ENCODE peak calls at places on chromosomes 16 and 17, in six cellular contexts. N, T, M, V, P and H are unnamed samples.

GRCh38 chr16:75486666-75487313 is 8.5 kb downstream of the CHST6 start:
- DNase-seq in N (no peak), T (no peak), M (no peak), V (no peak), P (no peak), H (no peak)

GRCh38 chr17:50199651-50200446 is 1.6 kb downstream of the COL1A1 start:
- DNase-seq in N (peak), T (peak), M (peak), V (peak), P (peak), H (peak)

GRCh38 chr16:30901201-30902069 is 5.0 kb downstream of the CTF1 start:
- DNase-seq in N (peak), T (no peak), M (no peak), V (peak), P (no peak), H (no peak)

GRCh38 chr17:19546289-19547065 is 12.8 kb downstream of the SLC47A1 start:
- DNase-seq in N (peak), T (no peak), M (no peak), V (no peak), P (no peak), H (peak)

GRCh38 chr16:1932050-1933028 is 10.7 kb downstream of the MSRB1 start:
- DNase-seq in N (peak), T (no peak), M (no peak), V (no peak), P (no peak), H (no peak)

GRCh38 chr17:14282700-14283099 is 18.2 kb upstream of the HS3ST3B1 start:
- DNase-seq in N (no peak), T (no peak), M (no peak), V (no peak), P (no peak), H (no peak)

GRCh38 chr17:57408064-57408811 is 151.9 kb downstream of the MSI2 start:
- DNase-seq in N (peak), T (no peak), M (no peak), V (peak), P (no peak), H (no peak)

GRCh38 chr17:19897901-19898300 is 30.2 kb upstream of the ULK2 start:
- DNase-seq in N (peak), T (peak), M (no peak), V (peak), P (no peak), H (no peak)

GRCh38 chr16:48408688-48409087 is 23.5 kb upstream of the SIAH1 start:
- DNase-seq in N (no peak), T (peak), M (no peak), V (peak), P (no peak), H (no peak)

GRCh38 chr17:10932938-10933337 is 95.1 kb upstream of the PIRT start:
- DNase-seq in N (no peak), T (no peak), M (no peak), V (no peak), P (no peak), H (no peak)

GRCh38 chr16:19095699-19096098 is 18.1 kb upstream of the ITPRIPL2 start:
- DNase-seq in N (peak), T (no peak), M (no peak), V (no peak), P (no peak), H (peak)

GRCh38 chr17:520447-521167 is 168.0 kb upstream of the RPH3AL start:
- DNase-seq in N (peak), T (peak), M (no peak), V (peak), P (no peak), H (no peak)

GRCh38 chr17:39110435-39111136 is 40.9 kb downstream of the PLXDC1 start:
- DNase-seq in N (no peak), T (no peak), M (no peak), V (no peak), P (no peak), H (no peak)

GRCh38 chr16:68146583-68146982 is 61.4 kb downstream of the NFATC3 start:
- DNase-seq in N (peak), T (peak), M (no peak), V (peak), P (no peak), H (peak)

GRCh38 chr17:39223907-39224777 is 1.6 kb downstream of the STAC2 start:
- DNase-seq in N (no peak), T (no peak), M (no peak), V (no peak), P (peak), H (no peak)

GRCh38 chr17:28643979-28644781 is 778 bp downstream of the BLTP2 start:
- DNase-seq in N (peak), T (peak), M (peak), V (peak), P (peak), H (peak)

GRCh38 chr17:16915752-16916556 is 56.0 kb downstream of the TNFRSF13B start:
- DNase-seq in N (peak), T (peak), M (no peak), V (peak), P (peak), H (peak)

GRCh38 chr16:89308391-89309333 is 91.2 kb downstream of the ZNF778 start:
- DNase-seq in N (peak), T (no peak), M (no peak), V (no peak), P (peak), H (peak)

GRCh38 chr17:35374766-35375344 is 1.4 kb upstream of the SLFN11 start:
- DNase-seq in N (no peak), T (no peak), M (no peak), V (no peak), P (no peak), H (no peak)

GRCh38 chr16:28131210-28131609 is 67.7 kb upstream of the GSG1L start:
- DNase-seq in N (no peak), T (no peak), M (no peak), V (no peak), P (no peak), H (no peak)

GRCh38 chr16:83118365-83118764 is 491.6 kb downstream of the CDH13 start:
- DNase-seq in N (no peak), T (peak), M (no peak), V (no peak), P (no peak), H (no peak)

GRCh38 chr17:48555616-48556533 is 11.0 kb upstream of the HOXB2 start:
- DNase-seq in N (no peak), T (peak), M (no peak), V (peak), P (no peak), H (no peak)

GRCh38 chr16:50878966-50879615 is 137.2 kb downstream of the CYLD start:
- DNase-seq in N (peak), T (no peak), M (no peak), V (no peak), P (peak), H (no peak)

GRCh38 chr16:28974007-28974436 is 556 bp upstream of the SPNS1 start:
- DNase-seq in N (peak), T (peak), M (peak), V (peak), P (peak), H (peak)

GRCh38 chr16:53449816-53450517 is 15.7 kb downstream of the RBL2 start:
- DNase-seq in N (no peak), T (no peak), M (no peak), V (no peak), P (no peak), H (no peak)

GRCh38 chr17:76957600-76958464 is 89.6 kb downstream of the MGAT5B start:
- DNase-seq in N (no peak), T (peak), M (no peak), V (no peak), P (no peak), H (peak)

GRCh38 chr16:27315333-27316037 is 1.7 kb downstream of the IL4R start:
- DNase-seq in N (peak), T (peak), M (no peak), V (peak), P (peak), H (peak)

GRCh38 chr17:41185001-41185400 is 290 bp upstream of the KRTAP4-1 start:
- DNase-seq in N (no peak), T (no peak), M (no peak), V (no peak), P (no peak), H (no peak)

GRCh38 chr17:49677933-49678847 is at the start of gene SPOP:
- DNase-seq in N (peak), T (peak), M (peak), V (peak), P (peak), H (peak)

GRCh38 chr17:3621146-3621720 is 12.0 kb upstream of the TRPV1 start:
- DNase-seq in N (no peak), T (no peak), M (no peak), V (no peak), P (no peak), H (no peak)

GRCh38 chr16:72666267-72666666 is 381.7 kb downstream of the ZFHX3 start:
- DNase-seq in N (no peak), T (peak), M (no peak), V (peak), P (no peak), H (no peak)

GRCh38 chr17:40427002-40427491 is 9.4 kb upstream of the TOP2A start:
- DNase-seq in N (no peak), T (no peak), M (no peak), V (no peak), P (peak), H (no peak)

GRCh38 chr17:30161601-30162000 is 45.0 kb downstream of the NSRP1 start:
- DNase-seq in N (no peak), T (peak), M (no peak), V (no peak), P (no peak), H (no peak)

GRCh38 chr17:30164531-30164930 is 47.9 kb downstream of the NSRP1 start:
- DNase-seq in N (no peak), T (no peak), M (no peak), V (no peak), P (no peak), H (no peak)

GRCh38 chr17:30160419-30161172 is 44.0 kb downstream of the NSRP1 start:
- DNase-seq in N (no peak), T (peak), M (no peak), V (no peak), P (no peak), H (no peak)

GRCh38 chr17:30155389-30155788 is 38.8 kb downstream of the NSRP1 start:
- DNase-seq in N (no peak), T (no peak), M (no peak), V (no peak), P (no peak), H (no peak)

DNA sequence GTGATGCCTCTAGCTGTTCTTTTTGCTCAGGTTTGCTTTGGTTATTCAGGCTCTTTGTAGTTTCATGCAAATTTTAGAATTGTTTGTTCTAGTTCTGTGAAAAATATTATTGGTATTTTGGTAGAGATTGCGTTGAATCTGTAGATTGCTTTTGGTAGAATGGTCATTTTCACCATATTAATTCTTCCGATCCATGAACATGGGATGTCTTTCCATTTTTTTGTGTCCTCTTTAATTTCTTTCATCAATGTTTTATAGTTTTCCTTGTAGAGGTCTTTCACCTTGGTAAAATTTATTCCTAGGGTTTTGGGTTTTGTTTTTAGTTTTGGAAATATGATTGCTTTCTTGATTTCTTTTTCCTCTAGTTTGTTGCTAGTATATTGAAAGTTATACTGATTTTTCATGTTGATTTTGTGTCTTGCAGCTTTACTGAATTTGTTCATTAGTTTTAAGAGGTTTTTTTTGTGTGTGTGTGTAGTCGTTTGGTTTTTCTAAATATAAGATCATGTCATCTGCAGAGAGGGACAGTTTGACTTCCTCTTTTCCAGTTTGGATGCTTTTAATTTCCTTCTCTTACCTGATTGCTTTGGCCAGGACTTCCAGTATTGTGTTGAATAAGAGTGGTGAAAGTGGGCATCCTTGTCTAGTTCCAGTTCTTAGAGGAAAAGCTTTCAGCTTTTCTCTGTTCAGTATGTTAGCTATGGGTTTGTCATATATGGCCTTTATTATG is 42.4 kb downstream of the NSRP1 start:
- DNase-seq in N (no peak), T (no peak), M (no peak), V (no peak), P (no peak), H (no peak)
- H2BK5ac ChIP-seq in N (no peak), T (no peak), M (no peak), V (no peak), P (no peak), H (no peak)

GRCh38 chr17:18206962-18207361 is 18.5 kb upstream of the LLGL1 start:
- DNase-seq in N (no peak), T (no peak), M (no peak), V (no peak), P (no peak), H (no peak)
- H3K4me3 ChIP-seq in N (no peak), T (no peak), M (no peak), V (no peak), P (no peak), H (no peak)

GRCh38 chr16:4391635-4392381 is 20.2 kb downstream of the VASN start:
- DNase-seq in N (peak), T (no peak), M (no peak), V (no peak), P (peak), H (no peak)

GRCh38 chr16:4392382-4393242 is 21.0 kb downstream of the VASN start:
- DNase-seq in N (peak), T (peak), M (no peak), V (no peak), P (peak), H (peak)

GRCh38 chr16:4390266-4391260 is 18.9 kb downstream of the VASN start:
- DNase-seq in N (peak), T (no peak), M (no peak), V (no peak), P (no peak), H (peak)

GRCh38 chr16:4395055-4395726 is 21.2 kb downstream of the CORO7 start:
- DNase-seq in N (no peak), T (no peak), M (no peak), V (no peak), P (no peak), H (no peak)

DNA sequence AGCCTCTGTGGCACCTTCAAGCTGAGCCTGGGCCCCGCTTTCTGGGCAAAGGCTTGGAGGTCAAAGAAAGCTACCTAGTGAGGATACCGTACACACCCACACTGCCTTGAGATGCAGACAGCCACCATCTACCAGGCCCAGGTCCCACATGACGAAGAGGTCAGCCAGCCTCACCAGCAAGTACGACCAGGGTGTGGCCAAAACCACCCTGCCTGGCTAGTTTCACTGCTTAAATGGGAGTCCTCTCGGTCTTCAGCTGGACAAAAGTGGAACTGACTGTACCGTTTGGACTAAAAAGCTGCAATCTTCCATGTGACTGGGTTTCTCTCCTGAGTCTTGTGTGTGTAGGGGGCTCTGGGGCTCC is 21.6 kb downstream of the VASN start:
- DNase-seq in N (no peak), T (no peak), M (no peak), V (no peak), P (no peak), H (peak)
- H2BK5ac ChIP-seq in N (peak), T (peak), M (no peak), V (no peak), P (peak), H (peak)

DNA sequence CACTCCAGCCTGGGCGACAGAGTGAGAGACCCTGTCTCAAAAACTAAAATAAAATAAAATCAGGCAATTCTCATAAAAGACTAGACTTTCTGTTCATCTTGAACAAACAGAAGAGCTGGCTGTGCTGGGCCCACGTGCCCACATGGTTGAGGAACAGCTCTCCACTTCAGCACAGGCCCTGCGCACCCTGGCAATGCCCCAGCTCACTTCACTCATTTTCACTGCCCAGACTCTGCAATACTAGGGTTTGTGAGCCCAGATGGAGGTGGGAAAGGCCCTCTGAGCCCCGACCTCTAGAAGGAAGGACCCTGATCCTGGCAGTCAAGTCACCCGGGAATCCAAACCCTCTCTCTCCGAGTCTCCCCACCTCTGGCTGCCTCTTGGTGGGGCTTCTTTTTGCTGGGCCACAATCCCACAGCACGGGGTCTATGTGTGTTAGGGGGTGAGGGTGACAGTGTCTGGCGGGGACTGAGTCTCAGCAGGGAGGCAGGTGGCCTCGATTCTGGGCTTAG is 14.8 kb downstream of the MYLK3 start:
- DNase-seq in N (no peak), T (no peak), M (no peak), V (no peak), P (no peak), H (no peak)
- H3K4me3 ChIP-seq in N (no peak), T (no peak), M (no peak), V (no peak), P (no peak), H (no peak)

GRCh38 chr17:73192894-73193701 is at the start of gene COG1:
- DNase-seq in N (peak), T (peak), M (peak), V (peak), P (peak), H (peak)
- H2BK5ac ChIP-seq in N (peak), T (peak), M (peak), V (no peak), P (peak), H (peak)

GRCh38 chr17:63295288-63295687 is 150.8 kb downstream of the CYB561 start:
- DNase-seq in N (no peak), T (peak), M (peak), V (no peak), P (no peak), H (no peak)
- H3K4me3 ChIP-seq in N (no peak), T (no peak), M (no peak), V (no peak), P (no peak), H (no peak)

GRCh38 chr17:69575346-69575761 is 160.9 kb downstream of the MAP2K6 start:
- DNase-seq in N (no peak), T (peak), M (no peak), V (peak), P (no peak), H (peak)

GRCh38 chr17:69572747-69573146 is 158.2 kb downstream of the MAP2K6 start:
- DNase-seq in N (no peak), T (no peak), M (no peak), V (no peak), P (no peak), H (no peak)

GRCh38 chr17:69574257-69575197 is 160.0 kb downstream of the MAP2K6 start:
- DNase-seq in N (peak), T (peak), M (no peak), V (peak), P (no peak), H (no peak)

GRCh38 chr17:69577098-69577497 is 162.6 kb downstream of the MAP2K6 start:
- DNase-seq in N (no peak), T (no peak), M (no peak), V (no peak), P (no peak), H (no peak)

GRCh38 chr17:69573396-69573795 is 158.9 kb downstream of the MAP2K6 start:
- DNase-seq in N (no peak), T (no peak), M (no peak), V (no peak), P (no peak), H (no peak)
- H2BK5ac ChIP-seq in N (no peak), T (peak), M (no peak), V (peak), P (no peak), H (no peak)